ENCODE peak calls at places on chromosomes 12 and 14, in five cellular contexts. One of them, this sample, is unnamed.

GRCh38 chr12:30853561-30854133 is 72.9 kb upstream of the TSPAN11 start:
- ATAC-seq in CD4-positive, alpha-beta T cell: no peak
- ATAC-seq in activated CD8-positive, alpha-beta T cell treated with anti-CD3 and anti-CD28 coated beads for 36 hours: no peak
- ATAC-seq in RWPE2: no peak
- ATAC-seq in activated CD8-positive, alpha-beta memory T cell treated with anti-CD3 and anti-CD28 coated beads, Interleukin-2, amount 10 ng/mL, durations not matched to agents 7 days and 5 days: no peak
- ATAC-seq in this sample: peak

GRCh38 chr12:113461666-113462065 is 10.0 kb downstream of the LHX5 start:
- ATAC-seq in RWPE2: no peak
- ATAC-seq in CD4-positive, alpha-beta T cell: no peak
- ATAC-seq in activated CD8-positive, alpha-beta memory T cell treated with anti-CD3 and anti-CD28 coated beads, Interleukin-2, amount 10 ng/mL, durations not matched to agents 7 days and 5 days: no peak
- ATAC-seq in activated CD8-positive, alpha-beta T cell treated with anti-CD3 and anti-CD28 coated beads for 36 hours: no peak
- ATAC-seq in this sample: no peak

GRCh38 chr14:99809864-99810854 is 16.9 kb downstream of the EML1 start:
- ATAC-seq in activated CD8-positive, alpha-beta T cell treated with anti-CD3 and anti-CD28 coated beads for 36 hours: no peak
- ATAC-seq in CD4-positive, alpha-beta T cell: no peak
- ATAC-seq in activated CD8-positive, alpha-beta memory T cell treated with anti-CD3 and anti-CD28 coated beads, Interleukin-2, amount 10 ng/mL, durations not matched to agents 7 days and 5 days: no peak
- ATAC-seq in RWPE2: no peak
- ATAC-seq in this sample: no peak

GRCh38 chr12:113228394-113229028 is 7.2 kb downstream of the TPCN1 start:
- ATAC-seq in activated CD8-positive, alpha-beta T cell treated with anti-CD3 and anti-CD28 coated beads for 36 hours: no peak
- ATAC-seq in RWPE2: no peak
- ATAC-seq in CD4-positive, alpha-beta T cell: no peak
- ATAC-seq in activated CD8-positive, alpha-beta memory T cell treated with anti-CD3 and anti-CD28 coated beads, Interleukin-2, amount 10 ng/mL, durations not matched to agents 7 days and 5 days: no peak
- ATAC-seq in this sample: no peak

GRCh38 chr14:64758025-64758521 is 53.8 kb downstream of the PLEKHG3 start:
- ATAC-seq in activated CD8-positive, alpha-beta memory T cell treated with anti-CD3 and anti-CD28 coated beads, Interleukin-2, amount 10 ng/mL, durations not matched to agents 7 days and 5 days: no peak
- ATAC-seq in activated CD8-positive, alpha-beta T cell treated with anti-CD3 and anti-CD28 coated beads for 36 hours: no peak
- ATAC-seq in RWPE2: peak
- ATAC-seq in CD4-positive, alpha-beta T cell: no peak
- ATAC-seq in this sample: no peak

GRCh38 chr12:81644503-81644902 is 114.6 kb downstream of the PPFIA2 start:
- ATAC-seq in activated CD8-positive, alpha-beta memory T cell treated with anti-CD3 and anti-CD28 coated beads, Interleukin-2, amount 10 ng/mL, durations not matched to agents 7 days and 5 days: no peak
- ATAC-seq in activated CD8-positive, alpha-beta T cell treated with anti-CD3 and anti-CD28 coated beads for 36 hours: no peak
- ATAC-seq in CD4-positive, alpha-beta T cell: peak
- ATAC-seq in RWPE2: peak
- ATAC-seq in this sample: no peak

GRCh38 chr12:75774309-75775052 is 257.1 kb downstream of the PHLDA1 start:
- ATAC-seq in activated CD8-positive, alpha-beta memory T cell treated with anti-CD3 and anti-CD28 coated beads, Interleukin-2, amount 10 ng/mL, durations not matched to agents 7 days and 5 days: no peak
- ATAC-seq in CD4-positive, alpha-beta T cell: no peak
- ATAC-seq in activated CD8-positive, alpha-beta T cell treated with anti-CD3 and anti-CD28 coated beads for 36 hours: no peak
- ATAC-seq in RWPE2: no peak
- ATAC-seq in this sample: no peak

GRCh38 chr12:130074661-130075406 is 87.4 kb upstream of the FZD10 start:
- ATAC-seq in RWPE2: no peak
- ATAC-seq in activated CD8-positive, alpha-beta memory T cell treated with anti-CD3 and anti-CD28 coated beads, Interleukin-2, amount 10 ng/mL, durations not matched to agents 7 days and 5 days: no peak
- ATAC-seq in activated CD8-positive, alpha-beta T cell treated with anti-CD3 and anti-CD28 coated beads for 36 hours: no peak
- ATAC-seq in CD4-positive, alpha-beta T cell: no peak
- ATAC-seq in this sample: no peak

GRCh38 chr14:75361751-75362433 is 65.9 kb upstream of the JDP2 start:
- ATAC-seq in RWPE2: no peak
- ATAC-seq in activated CD8-positive, alpha-beta memory T cell treated with anti-CD3 and anti-CD28 coated beads, Interleukin-2, amount 10 ng/mL, durations not matched to agents 7 days and 5 days: no peak
- ATAC-seq in activated CD8-positive, alpha-beta T cell treated with anti-CD3 and anti-CD28 coated beads for 36 hours: no peak
- ATAC-seq in CD4-positive, alpha-beta T cell: no peak
- ATAC-seq in this sample: no peak

GRCh38 chr12:130070017-130070653 is 92.1 kb upstream of the FZD10 start:
- ATAC-seq in CD4-positive, alpha-beta T cell: no peak
- ATAC-seq in RWPE2: no peak
- ATAC-seq in activated CD8-positive, alpha-beta memory T cell treated with anti-CD3 and anti-CD28 coated beads, Interleukin-2, amount 10 ng/mL, durations not matched to agents 7 days and 5 days: no peak
- ATAC-seq in activated CD8-positive, alpha-beta T cell treated with anti-CD3 and anti-CD28 coated beads for 36 hours: no peak
- ATAC-seq in this sample: no peak

GRCh38 chr12:52057614-52057939 is 6.3 kb downstream of the NR4A1 start:
- ATAC-seq in RWPE2: no peak
- ATAC-seq in CD4-positive, alpha-beta T cell: no peak
- ATAC-seq in activated CD8-positive, alpha-beta memory T cell treated with anti-CD3 and anti-CD28 coated beads, Interleukin-2, amount 10 ng/mL, durations not matched to agents 7 days and 5 days: no peak
- ATAC-seq in activated CD8-positive, alpha-beta T cell treated with anti-CD3 and anti-CD28 coated beads for 36 hours: no peak
- ATAC-seq in this sample: no peak

GRCh38 chr12:122183588-122183940 is 641 bp downstream of the LRRC43 start:
- ATAC-seq in activated CD8-positive, alpha-beta T cell treated with anti-CD3 and anti-CD28 coated beads for 36 hours: no peak
- ATAC-seq in RWPE2: no peak
- ATAC-seq in activated CD8-positive, alpha-beta memory T cell treated with anti-CD3 and anti-CD28 coated beads, Interleukin-2, amount 10 ng/mL, durations not matched to agents 7 days and 5 days: no peak
- ATAC-seq in CD4-positive, alpha-beta T cell: no peak
- ATAC-seq in this sample: no peak

GRCh38 chr12:89166525-89166934 is 185.8 kb downstream of the DUSP6 start:
- ATAC-seq in RWPE2: no peak
- ATAC-seq in activated CD8-positive, alpha-beta memory T cell treated with anti-CD3 and anti-CD28 coated beads, Interleukin-2, amount 10 ng/mL, durations not matched to agents 7 days and 5 days: no peak
- ATAC-seq in activated CD8-positive, alpha-beta T cell treated with anti-CD3 and anti-CD28 coated beads for 36 hours: no peak
- ATAC-seq in CD4-positive, alpha-beta T cell: no peak
- ATAC-seq in this sample: peak

GRCh38 chr14:28057286-28058011 is 709.1 kb upstream of the FOXG1 start:
- ATAC-seq in RWPE2: peak
- ATAC-seq in CD4-positive, alpha-beta T cell: no peak
- ATAC-seq in activated CD8-positive, alpha-beta T cell treated with anti-CD3 and anti-CD28 coated beads for 36 hours: no peak
- ATAC-seq in activated CD8-positive, alpha-beta memory T cell treated with anti-CD3 and anti-CD28 coated beads, Interleukin-2, amount 10 ng/mL, durations not matched to agents 7 days and 5 days: no peak
- ATAC-seq in this sample: no peak

GRCh38 chr12:128654462-128654861 is 169.3 kb downstream of the SLC15A4 start:
- ATAC-seq in activated CD8-positive, alpha-beta T cell treated with anti-CD3 and anti-CD28 coated beads for 36 hours: no peak
- ATAC-seq in RWPE2: no peak
- ATAC-seq in CD4-positive, alpha-beta T cell: no peak
- ATAC-seq in activated CD8-positive, alpha-beta memory T cell treated with anti-CD3 and anti-CD28 coated beads, Interleukin-2, amount 10 ng/mL, durations not matched to agents 7 days and 5 days: no peak
- ATAC-seq in this sample: no peak

GRCh38 chr14:73477618-73478266 is 13.0 kb upstream of the RIOX1 start:
- ATAC-seq in CD4-positive, alpha-beta T cell: no peak
- ATAC-seq in activated CD8-positive, alpha-beta memory T cell treated with anti-CD3 and anti-CD28 coated beads, Interleukin-2, amount 10 ng/mL, durations not matched to agents 7 days and 5 days: no peak
- ATAC-seq in RWPE2: peak
- ATAC-seq in activated CD8-positive, alpha-beta T cell treated with anti-CD3 and anti-CD28 coated beads for 36 hours: no peak
- ATAC-seq in this sample: peak

GRCh38 chr12:108394196-108394595 is 55.1 kb upstream of the CMKLR1 start:
- ATAC-seq in activated CD8-positive, alpha-beta memory T cell treated with anti-CD3 and anti-CD28 coated beads, Interleukin-2, amount 10 ng/mL, durations not matched to agents 7 days and 5 days: no peak
- ATAC-seq in activated CD8-positive, alpha-beta T cell treated with anti-CD3 and anti-CD28 coated beads for 36 hours: no peak
- ATAC-seq in CD4-positive, alpha-beta T cell: no peak
- ATAC-seq in RWPE2: no peak
- ATAC-seq in this sample: no peak